ENCODE peak calls at places on chromosomes 7 and 10, in ten cellular contexts. One of them, this sample, is unnamed.

GRCh38 chr7:25429731-25430130 is 201.4 kb upstream of the NPVF start:
- DNase-seq in trophoblast cell: no peak
- DNase-seq in breast epithelium: no peak
- DNase-seq in AG09309: no peak
- DNase-seq in CD4-positive, alpha-beta memory T cell: no peak
- DNase-seq in cardiac fibroblast: peak
- DNase-seq in fibroblast of lung: no peak
- DNase-seq in right atrium auricular region: no peak
- DNase-seq in left lung: no peak
- DNase-seq in WERI-Rb-1: no peak
- DNase-seq in this sample: no peak

GRCh38 chr10:15214237-15214636 is 45.7 kb upstream of the NMT2 start:
- DNase-seq in trophoblast cell: no peak
- DNase-seq in breast epithelium: no peak
- DNase-seq in AG09309: no peak
- DNase-seq in CD4-positive, alpha-beta memory T cell: no peak
- DNase-seq in cardiac fibroblast: no peak
- DNase-seq in fibroblast of lung: no peak
- DNase-seq in right atrium auricular region: no peak
- DNase-seq in left lung: no peak
- DNase-seq in WERI-Rb-1: no peak
- DNase-seq in this sample: no peak

GRCh38 chr10:121194696-121195523 is 343.7 kb downstream of the WDR11 start:
- DNase-seq in trophoblast cell: no peak
- DNase-seq in breast epithelium: no peak
- DNase-seq in AG09309: no peak
- DNase-seq in CD4-positive, alpha-beta memory T cell: no peak
- DNase-seq in cardiac fibroblast: no peak
- DNase-seq in fibroblast of lung: no peak
- DNase-seq in right atrium auricular region: no peak
- DNase-seq in left lung: no peak
- DNase-seq in WERI-Rb-1: no peak
- DNase-seq in this sample: no peak

GRCh38 chr10:73758704-73759511 is 14.7 kb downstream of the SEC24C start:
- DNase-seq in trophoblast cell: no peak
- DNase-seq in breast epithelium: no peak
- DNase-seq in AG09309: no peak
- DNase-seq in CD4-positive, alpha-beta memory T cell: no peak
- DNase-seq in cardiac fibroblast: no peak
- DNase-seq in fibroblast of lung: no peak
- DNase-seq in right atrium auricular region: no peak
- DNase-seq in left lung: no peak
- DNase-seq in WERI-Rb-1: no peak
- DNase-seq in this sample: no peak

GRCh38 chr7:31814187-31814586 is 127.2 kb downstream of the PPP1R17 start:
- DNase-seq in trophoblast cell: no peak
- DNase-seq in breast epithelium: no peak
- DNase-seq in AG09309: no peak
- DNase-seq in CD4-positive, alpha-beta memory T cell: no peak
- DNase-seq in cardiac fibroblast: peak
- DNase-seq in fibroblast of lung: peak
- DNase-seq in right atrium auricular region: no peak
- DNase-seq in left lung: no peak
- DNase-seq in WERI-Rb-1: peak
- DNase-seq in this sample: no peak

GRCh38 chr10:57692255-57692980 is 575.3 kb downstream of the IPMK start:
- DNase-seq in trophoblast cell: peak
- DNase-seq in breast epithelium: no peak
- DNase-seq in AG09309: peak
- DNase-seq in CD4-positive, alpha-beta memory T cell: no peak
- DNase-seq in cardiac fibroblast: peak
- DNase-seq in fibroblast of lung: peak
- DNase-seq in right atrium auricular region: no peak
- DNase-seq in left lung: no peak
- DNase-seq in WERI-Rb-1: no peak
- DNase-seq in this sample: peak

GRCh38 chr7:18570890-18571478 is 75.4 kb downstream of the HDAC9 start:
- DNase-seq in trophoblast cell: no peak
- DNase-seq in breast epithelium: no peak
- DNase-seq in AG09309: peak
- DNase-seq in CD4-positive, alpha-beta memory T cell: no peak
- DNase-seq in cardiac fibroblast: peak
- DNase-seq in fibroblast of lung: peak
- DNase-seq in right atrium auricular region: no peak
- DNase-seq in left lung: no peak
- DNase-seq in WERI-Rb-1: no peak
- DNase-seq in this sample: no peak

GRCh38 chr10:68301790-68302502 is 29.9 kb upstream of the HNRNPH3 start:
- DNase-seq in trophoblast cell: peak
- DNase-seq in breast epithelium: no peak
- DNase-seq in AG09309: peak
- DNase-seq in CD4-positive, alpha-beta memory T cell: peak
- DNase-seq in cardiac fibroblast: peak
- DNase-seq in fibroblast of lung: peak
- DNase-seq in right atrium auricular region: no peak
- DNase-seq in left lung: no peak
- DNase-seq in WERI-Rb-1: no peak
- DNase-seq in this sample: peak

GRCh38 chr10:132353456-132354355 is 21.7 kb downstream of the LRRC27 start:
- DNase-seq in trophoblast cell: no peak
- DNase-seq in breast epithelium: peak
- DNase-seq in AG09309: no peak
- DNase-seq in CD4-positive, alpha-beta memory T cell: no peak
- DNase-seq in cardiac fibroblast: no peak
- DNase-seq in fibroblast of lung: no peak
- DNase-seq in right atrium auricular region: no peak
- DNase-seq in left lung: peak
- DNase-seq in WERI-Rb-1: no peak
- DNase-seq in this sample: no peak

GRCh38 chr7:55575733-55576132 is 3.4 kb upstream of the VOPP1 start:
- DNase-seq in trophoblast cell: no peak
- DNase-seq in breast epithelium: no peak
- DNase-seq in AG09309: no peak
- DNase-seq in CD4-positive, alpha-beta memory T cell: no peak
- DNase-seq in cardiac fibroblast: no peak
- DNase-seq in fibroblast of lung: no peak
- DNase-seq in right atrium auricular region: no peak
- DNase-seq in left lung: no peak
- DNase-seq in WERI-Rb-1: no peak
- DNase-seq in this sample: no peak

DNA sequence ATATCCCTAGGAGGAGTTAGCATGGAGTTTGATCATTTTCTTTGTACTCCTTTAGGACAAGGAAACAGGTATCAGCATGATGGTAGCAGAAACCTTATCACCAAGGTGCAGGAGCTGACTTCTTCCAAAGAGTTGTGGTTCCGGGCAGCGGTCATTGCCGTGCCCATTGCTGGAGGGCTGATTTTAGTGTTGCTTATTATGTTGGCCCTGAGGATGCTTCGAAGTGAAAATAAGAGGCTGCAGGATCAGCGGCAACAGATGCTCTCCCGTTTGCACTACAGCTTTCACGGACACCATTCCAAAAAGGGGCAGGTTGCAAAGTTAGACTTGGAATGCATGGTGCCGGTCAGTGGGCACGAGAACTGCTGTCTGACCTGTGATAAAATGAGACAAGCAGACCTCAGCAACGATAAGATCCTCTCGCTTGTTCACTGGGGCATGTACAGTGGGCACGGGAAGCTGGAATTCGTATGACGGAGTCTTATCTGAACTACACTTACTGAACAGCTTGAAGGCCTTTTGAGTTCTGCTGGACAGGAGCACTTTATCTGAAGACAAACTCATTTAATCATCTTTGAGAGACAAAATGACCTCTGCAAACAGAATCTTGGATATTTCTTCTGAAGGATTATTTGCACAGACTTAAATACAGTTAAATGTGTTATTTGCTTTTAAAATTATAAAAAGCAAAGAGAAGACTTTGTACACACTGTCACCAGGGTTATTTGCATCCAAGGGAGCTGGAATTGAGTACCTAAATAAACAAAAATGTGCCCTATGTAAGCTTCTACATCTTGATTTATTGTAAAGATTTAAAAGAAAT is 4.8 kb downstream of the BAMBI start:
- DNase-seq in trophoblast cell: no peak
- DNase-seq in breast epithelium: no peak
- DNase-seq in AG09309: no peak
- DNase-seq in CD4-positive, alpha-beta memory T cell: no peak
- DNase-seq in cardiac fibroblast: no peak
- DNase-seq in fibroblast of lung: no peak
- DNase-seq in right atrium auricular region: peak
- DNase-seq in left lung: no peak
- DNase-seq in WERI-Rb-1: no peak
- DNase-seq in this sample: no peak
- H3K4me3 ChIP-seq in trophoblast cell: peak
- H3K4me3 ChIP-seq in breast epithelium: no peak
- H3K4me3 ChIP-seq in AG09309: no peak
- H3K4me3 ChIP-seq in CD4-positive, alpha-beta memory T cell: no peak
- H3K4me3 ChIP-seq in cardiac fibroblast: peak
- H3K4me3 ChIP-seq in fibroblast of lung: no peak
- H3K4me3 ChIP-seq in right atrium auricular region: no peak
- H3K4me3 ChIP-seq in left lung: no peak
- H3K4me3 ChIP-seq in WERI-Rb-1: no peak
- H3K4me3 ChIP-seq in this sample: no peak

DNA sequence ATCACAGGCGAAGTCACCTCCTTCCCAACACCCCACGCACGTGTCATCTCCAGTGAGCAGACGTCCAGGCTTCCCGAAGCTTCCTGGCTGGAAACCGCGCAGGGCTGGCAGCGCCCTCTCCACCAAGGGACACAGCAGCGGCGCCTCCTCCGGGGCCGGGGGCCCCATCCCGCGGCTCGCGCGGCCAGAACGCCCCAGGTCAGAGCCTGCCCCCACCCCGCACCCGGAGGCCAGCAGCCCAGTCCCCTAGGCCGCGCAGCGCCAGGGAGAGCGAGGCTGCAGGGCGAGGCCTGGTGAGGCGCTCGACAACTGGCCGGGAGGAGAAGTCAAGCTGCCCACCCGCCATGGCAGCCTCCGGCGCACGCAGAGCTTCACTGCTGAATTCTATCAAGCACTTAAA is 247.0 kb downstream of the SEMA3D start:
- DNase-seq in trophoblast cell: no peak
- DNase-seq in breast epithelium: no peak
- DNase-seq in AG09309: no peak
- DNase-seq in CD4-positive, alpha-beta memory T cell: no peak
- DNase-seq in cardiac fibroblast: no peak
- DNase-seq in fibroblast of lung: no peak
- DNase-seq in right atrium auricular region: no peak
- DNase-seq in left lung: peak
- DNase-seq in WERI-Rb-1: no peak
- DNase-seq in this sample: no peak
- H3K4me3 ChIP-seq in trophoblast cell: no peak
- H3K4me3 ChIP-seq in breast epithelium: no peak
- H3K4me3 ChIP-seq in AG09309: no peak
- H3K4me3 ChIP-seq in CD4-positive, alpha-beta memory T cell: no peak
- H3K4me3 ChIP-seq in cardiac fibroblast: no peak
- H3K4me3 ChIP-seq in fibroblast of lung: no peak
- H3K4me3 ChIP-seq in right atrium auricular region: no peak
- H3K4me3 ChIP-seq in left lung: no peak
- H3K4me3 ChIP-seq in WERI-Rb-1: no peak
- H3K4me3 ChIP-seq in this sample: no peak

DNA sequence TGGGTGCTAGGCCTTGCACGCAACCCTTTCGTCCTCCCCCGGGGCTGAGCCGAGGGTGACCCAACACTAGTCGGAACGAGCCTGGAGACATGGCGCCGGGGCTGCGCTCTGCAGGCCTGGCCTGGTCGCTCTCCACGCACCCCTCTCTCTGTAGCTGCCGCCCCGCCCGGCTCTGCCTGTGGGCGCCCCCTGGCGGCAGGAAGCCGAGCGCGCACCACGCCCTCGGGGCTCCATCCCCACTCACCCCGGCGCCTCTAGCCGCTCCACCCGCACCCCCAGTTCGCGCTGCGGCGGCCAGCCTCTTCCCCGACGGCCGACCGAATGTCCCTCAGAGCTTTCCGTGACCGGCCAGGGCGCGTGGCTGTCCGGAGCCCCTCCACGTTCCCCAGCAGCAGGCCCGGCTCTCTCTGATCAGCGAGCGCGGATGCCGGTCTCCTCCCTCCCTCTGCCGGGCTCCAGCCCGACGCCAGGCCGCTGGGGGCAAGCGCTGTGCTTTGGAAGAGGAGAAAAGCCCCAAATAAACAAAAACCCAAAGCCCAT is 29.1 kb upstream of the KCNK18 start:
- DNase-seq in trophoblast cell: no peak
- DNase-seq in breast epithelium: no peak
- DNase-seq in AG09309: no peak
- DNase-seq in CD4-positive, alpha-beta memory T cell: peak
- DNase-seq in cardiac fibroblast: peak
- DNase-seq in fibroblast of lung: peak
- DNase-seq in right atrium auricular region: no peak
- DNase-seq in left lung: peak
- DNase-seq in WERI-Rb-1: peak
- DNase-seq in this sample: no peak
- H3K4me3 ChIP-seq in trophoblast cell: no peak
- H3K4me3 ChIP-seq in breast epithelium: no peak
- H3K4me3 ChIP-seq in AG09309: peak
- H3K4me3 ChIP-seq in CD4-positive, alpha-beta memory T cell: no peak
- H3K4me3 ChIP-seq in cardiac fibroblast: no peak
- H3K4me3 ChIP-seq in fibroblast of lung: no peak
- H3K4me3 ChIP-seq in right atrium auricular region: no peak
- H3K4me3 ChIP-seq in left lung: peak
- H3K4me3 ChIP-seq in WERI-Rb-1: peak
- H3K4me3 ChIP-seq in this sample: no peak

GRCh38 chr7:27140108-27140842 is 3.2 kb downstream of the HOXA5 start:
- DNase-seq in trophoblast cell: no peak
- DNase-seq in breast epithelium: no peak
- DNase-seq in AG09309: no peak
- DNase-seq in CD4-positive, alpha-beta memory T cell: no peak
- DNase-seq in cardiac fibroblast: no peak
- DNase-seq in fibroblast of lung: no peak
- DNase-seq in right atrium auricular region: no peak
- DNase-seq in left lung: no peak
- DNase-seq in WERI-Rb-1: no peak
- DNase-seq in this sample: no peak
- H3K4me3 ChIP-seq in trophoblast cell: peak
- H3K4me3 ChIP-seq in breast epithelium: peak
- H3K4me3 ChIP-seq in AG09309: no peak
- H3K4me3 ChIP-seq in CD4-positive, alpha-beta memory T cell: no peak
- H3K4me3 ChIP-seq in cardiac fibroblast: no peak
- H3K4me3 ChIP-seq in fibroblast of lung: peak
- H3K4me3 ChIP-seq in right atrium auricular region: no peak
- H3K4me3 ChIP-seq in left lung: peak
- H3K4me3 ChIP-seq in WERI-Rb-1: no peak
- H3K4me3 ChIP-seq in this sample: no peak